ENCODE peak calls at places on chromosomes 2 and 18, in four cellular contexts. F, Y, G and L are unnamed samples.

GRCh38 chr2:225122582-225123486 is 80.6 kb upstream of the DOCK10 start:
- DNase-seq in G (no peak), Y (peak; percentile 47), F (no peak), L (no peak)

GRCh38 chr18:45370190-45371010 is 244.9 kb upstream of the SLC14A2 start:
- DNase-seq in F (no peak), Y (no peak), G (peak; percentile 5), L (no peak)

GRCh38 chr18:39591647-39592046 is 2026.0 kb upstream of the CELF4 start:
- DNase-seq in F (no peak), G (no peak), Y (no peak), L (no peak)

GRCh38 chr2:112168422-112169124 is 30.4 kb downstream of the FBLN7 start:
- DNase-seq in G (no peak), F (peak; percentile 12), Y (no peak), L (no peak)

GRCh38 chr2:5140367-5140766 is 551.8 kb upstream of the SOX11 start:
- DNase-seq in F (no peak), G (no peak), Y (no peak), L (no peak)

GRCh38 chr2:229388746-229389145 is 117.7 kb upstream of the PID1 start:
- DNase-seq in Y (no peak), G (no peak), F (no peak), L (no peak)

GRCh38 chr2:190574169-190574568 is 39.6 kb upstream of the NEMP2 start:
- DNase-seq in F (no peak), G (peak; percentile 87), Y (no peak), L (no peak)

GRCh38 chr2:30628341-30628740 is 178.9 kb downstream of the CAPN13 start:
- DNase-seq in Y (no peak), F (no peak), G (peak; percentile 51), L (no peak)

GRCh38 chr2:96306370-96306769 is 1.0 kb upstream of the SNRNP200 start:
- DNase-seq in F (no peak), G (no peak), Y (no peak), L (no peak)

GRCh38 chr2:46213906-46214305 is 83.3 kb upstream of the EPAS1 start:
- DNase-seq in G (no peak), Y (no peak), F (no peak), L (no peak)

GRCh38 chr2:241308832-241309500 is 6.5 kb downstream of the HDLBP start:
- DNase-seq in F (no peak), G (no peak), Y (no peak), L (no peak)

GRCh38 chr2:86194751-86195054 is 559 bp downstream of the IMMT start:
- DNase-seq in Y (no peak), G (no peak), F (no peak), L (no peak)

GRCh38 chr2:164789986-164790385 is 51.6 kb downstream of the COBLL1 start:
- DNase-seq in F (no peak), G (no peak), Y (no peak), L (no peak)

GRCh38 chr2:9366041-9366440 is 57.3 kb downstream of the ITGB1BP1 start:
- DNase-seq in Y (no peak), F (no peak), G (no peak), L (no peak)

GRCh38 chr2:238284802-238285515 is 3.5 kb downstream of the PER2 start:
- DNase-seq in G (no peak), F (no peak), Y (no peak), L (no peak)

GRCh38 chr2:96329416-96329815 is 4.3 kb downstream of the ITPRIPL1 start:
- DNase-seq in F (no peak), Y (no peak), G (peak; percentile 75), L (no peak)

GRCh38 chr2:59389240-59389639 is 1148.1 kb upstream of the FANCL start:
- DNase-seq in Y (no peak), G (peak; percentile 56), F (peak; percentile 65), L (no peak)

GRCh38 chr2:166282178-166282577 is 93.6 kb downstream of the SCN9A start:
- DNase-seq in G (no peak), F (no peak), Y (no peak), L (no peak)

GRCh38 chr18:76521367-76521766 is 26.3 kb upstream of the ZNF516 start:
- DNase-seq in G (no peak), Y (no peak), F (no peak), L (no peak)

GRCh38 chr18:45662468-45662867 is 47.2 kb downstream of the SLC14A2 start:
- DNase-seq in Y (no peak), F (no peak), G (peak; percentile 22), L (no peak)

GRCh38 chr2:192053921-192054320 is 140.8 kb downstream of the TMEFF2 start:
- DNase-seq in G (no peak), Y (no peak), F (no peak), L (no peak)